ENCODE peak calls at places on chromosome 7, in five cellular contexts. X is suprapubic skin, Z is GM23248, K is left ventricle myocardium inferior, Q is transverse colon. C is an unnamed sample.
A peak's percentile ranks its signal among the peaks of the same experiment; 100 is the strongest.

GRCh38 chr7:157177333-157177993 is 38.7 kb downstream of the UBE3C start:
- DNase-seq in X (no peak), Z (no peak), K (no peak), Q (no peak), C (no peak)

GRCh38 chr7:17640730-17641377 is 299.4 kb downstream of the SNX13 start:
- DNase-seq in X (no peak), Z (peak; percentile 52), K (no peak), Q (no peak), C (peak; percentile 1)

GRCh38 chr7:12030116-12030515 is 181.0 kb upstream of the TMEM106B start:
- DNase-seq in X (no peak), Z (peak; percentile 25), K (no peak), Q (no peak), C (no peak)

GRCh38 chr7:158828343-158829020 is 827 bp downstream of the ESYT2 start:
- DNase-seq in X (no peak), Z (peak; percentile 58), K (peak; percentile 59), Q (peak; percentile 62), C (no peak)

GRCh38 chr7:25804154-25804553 is 347.8 kb upstream of the NFE2L3 start:
- DNase-seq in X (no peak), Z (no peak), K (no peak), Q (no peak), C (no peak)

GRCh38 chr7:70238171-70238575 is 639.9 kb downstream of the AUTS2 start:
- DNase-seq in X (no peak), Z (no peak), K (no peak), Q (no peak), C (no peak)

GRCh38 chr7:19623676-19624075 is 85.2 kb downstream of the POLR1F start:
- DNase-seq in X (no peak), Z (no peak), K (no peak), Q (no peak), C (no peak)

GRCh38 chr7:157540020-157540419 is 203.2 kb downstream of the DNAJB6 start:
- DNase-seq in X (peak; percentile 54), Z (no peak), K (no peak), Q (no peak), C (no peak)

GRCh38 chr7:24713039-24713793 is 44.0 kb downstream of the GSDME start:
- DNase-seq in X (no peak), Z (no peak), K (no peak), Q (no peak), C (no peak)

GRCh38 chr7:99218406-99219184 is 10.7 kb upstream of the KPNA7 start:
- DNase-seq in X (no peak), Z (no peak), K (no peak), Q (no peak), C (no peak)

GRCh38 chr7:458511-459245 is 61.0 kb downstream of the PDGFA start:
- DNase-seq in X (no peak), Z (no peak), K (no peak), Q (no peak), C (no peak)

GRCh38 chr7:80943342-80943741 is 24.5 kb upstream of the SEMA3C start:
- DNase-seq in X (no peak), Z (no peak), K (no peak), Q (no peak), C (no peak)

GRCh38 chr7:80942261-80943041 is 23.6 kb upstream of the SEMA3C start:
- DNase-seq in X (no peak), Z (peak; percentile 100), K (peak; percentile 37), Q (peak; percentile 31), C (no peak)

GRCh38 chr7:80941206-80941758 is 22.4 kb upstream of the SEMA3C start:
- DNase-seq in X (no peak), Z (peak; percentile 87), K (no peak), Q (no peak), C (no peak)

GRCh38 chr7:80937336-80937735 is 18.5 kb upstream of the SEMA3C start:
- DNase-seq in X (no peak), Z (no peak), K (no peak), Q (no peak), C (no peak)

DNA sequence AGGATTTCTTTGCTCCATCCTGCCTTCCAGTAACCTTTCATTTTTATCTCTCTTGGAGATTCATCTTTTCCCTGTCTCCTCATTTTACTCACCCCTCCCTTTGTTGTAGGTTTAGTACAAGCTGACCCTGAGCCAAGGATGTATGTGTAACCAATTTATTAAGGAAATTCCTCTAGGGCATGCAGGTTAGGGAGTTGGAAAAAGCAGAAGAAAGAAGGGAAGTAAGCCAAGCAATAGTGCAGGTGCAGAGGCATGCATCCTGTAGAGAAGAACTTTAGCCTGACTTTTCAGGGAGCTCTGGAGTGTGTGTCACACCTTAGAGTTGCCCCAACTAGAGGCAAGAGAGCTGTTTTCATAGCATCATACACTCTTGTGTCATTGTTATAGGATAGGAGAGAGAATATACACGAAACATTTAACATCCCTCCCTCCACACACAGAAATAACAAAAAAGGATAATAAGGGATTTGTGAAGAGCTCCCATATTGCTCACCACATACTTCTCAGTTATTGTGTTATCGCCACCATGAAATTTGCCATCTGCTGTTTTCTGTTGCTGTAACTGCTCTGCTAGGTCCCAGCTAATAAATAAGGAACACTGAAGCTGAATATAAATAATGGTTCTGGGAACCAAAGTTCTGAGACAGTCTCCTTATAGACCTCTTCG is 21.8 kb upstream of the SEMA3C start:
- DNase-seq in X (no peak), Z (peak; percentile 34), K (no peak), Q (no peak), C (no peak)
- H3K27ac ChIP-seq in X (no peak overlapping the region), Z (peak overlapping the region; percentile 91), K (peak overlapping the region; percentile 56), Q (peak overlapping the region; percentile 68), C (no peak overlapping the region)

GRCh38 chr7:30893357-30893756 is 18.3 kb upstream of the AQP1 start:
- DNase-seq in X (no peak), Z (no peak), K (peak; percentile 63), Q (no peak), C (no peak)
- H3K27ac ChIP-seq in X (no peak overlapping the region), Z (no peak overlapping the region), K (peak overlapping the region; percentile 82), Q (peak overlapping the region; percentile 1), C (peak overlapping the region; percentile 89)

GRCh38 chr7:35375516-35375915 is 121.6 kb upstream of the TBX20 start:
- DNase-seq in X (no peak), Z (no peak), K (no peak), Q (no peak), C (no peak)
- H3K27ac ChIP-seq in X (no peak overlapping the region), Z (no peak overlapping the region), K (peak overlapping the region; percentile 89), Q (no peak overlapping the region), C (no peak overlapping the region)

GRCh38 chr7:94431203-94431602 is 36.5 kb downstream of the COL1A2 start:
- DNase-seq in X (no peak), Z (peak; percentile 46), K (no peak), Q (no peak), C (no peak)
- H3K27ac ChIP-seq in X (no peak overlapping the region), Z (peak overlapping the region; percentile 100), K (no peak overlapping the region), Q (no peak overlapping the region), C (no peak overlapping the region)

C was measured in caudate nucleus.